ENCODE peak calls at places on chromosomes 6 and 20, in seven cellular contexts. Y, D, T, W, G, Q and C are unnamed samples.

GRCh38 chr20:10218536-10219451 is at the start of gene SNAP25:
- DNase-seq in Y (no peak), D (peak; percentile 73), T (peak; percentile 54), W (peak; percentile 87), G (no peak), Q (peak; percentile 88), C (peak; percentile 11)

GRCh38 chr6:30646450-30647038 is 389 bp upstream of the C6orf136 start:
- DNase-seq in Y (no peak), D (peak; percentile 59), T (no peak), W (peak; percentile 47), G (no peak), Q (peak; percentile 45), C (no peak)

GRCh38 chr6:43269273-43270007 is 26.2 kb downstream of the TTBK1 start:
- DNase-seq in Y (no peak), D (peak; percentile 91), T (no peak), W (no peak), G (no peak), Q (no peak), C (no peak)

GRCh38 chr20:53579581-53580375 is 13.9 kb downstream of the ZNF217 start:
- DNase-seq in Y (no peak), D (no peak), T (no peak), W (no peak), G (peak; percentile 99), Q (no peak), C (peak; percentile 60)

GRCh38 chr6:82364087-82365010 is 732 bp downstream of the TPBG start:
- DNase-seq in Y (no peak), D (no peak), T (peak; percentile 54), W (peak; percentile 83), G (no peak), Q (peak; percentile 71), C (peak; percentile 78)

GRCh38 chr6:73521351-73522254 is 771 bp upstream of the EEF1A1 start:
- DNase-seq in Y (no peak), D (peak; percentile 62), T (no peak), W (peak; percentile 91), G (peak; percentile 69), Q (peak; percentile 83), C (peak; percentile 63)

GRCh38 chr6:89853068-89853467 is 23.4 kb downstream of the CASP8AP2 start:
- DNase-seq in Y (no peak), D (no peak), T (no peak), W (no peak), G (no peak), Q (no peak), C (no peak)

GRCh38 chr20:48604936-48605335 is 222.9 kb downstream of the PREX1 start:
- DNase-seq in Y (no peak), D (no peak), T (no peak), W (no peak), G (no peak), Q (no peak), C (no peak)

GRCh38 chr6:14732226-14732844 is 513.5 kb upstream of the JARID2 start:
- DNase-seq in Y (no peak), D (no peak), T (no peak), W (no peak), G (no peak), Q (no peak), C (no peak)

GRCh38 chr6:112579601-112580000 is 232.5 kb downstream of the RFPL4B start:
- DNase-seq in Y (no peak), D (no peak), T (no peak), W (no peak), G (no peak), Q (no peak), C (no peak)

GRCh38 chr20:50138479-50139393 is 14.8 kb downstream of the PEDS1 start:
- DNase-seq in Y (no peak), D (no peak), T (no peak), W (no peak), G (peak; percentile 73), Q (no peak), C (no peak)

GRCh38 chr20:32400476-32400875 is 42.3 kb downstream of the ASXL1 start:
- DNase-seq in Y (no peak), D (no peak), T (no peak), W (no peak), G (no peak), Q (no peak), C (no peak)

GRCh38 chr6:43772571-43773049 is 2.6 kb downstream of the VEGFA start:
- DNase-seq in Y (no peak), D (peak; percentile 57), T (no peak), W (no peak), G (peak; percentile 49), Q (peak; percentile 58), C (peak; percentile 45)

GRCh38 chr6:145453376-145453775 is 281.9 kb downstream of the EPM2A start:
- DNase-seq in Y (no peak), D (no peak), T (peak; percentile 12), W (no peak), G (no peak), Q (peak; percentile 9), C (no peak)

GRCh38 chr6:111478064-111478476 is 4.9 kb downstream of the REV3L start:
- DNase-seq in Y (no peak), D (no peak), T (no peak), W (no peak), G (peak; percentile 28), Q (no peak), C (no peak)

GRCh38 chr6:2893276-2893675 is 9.8 kb downstream of the SERPINB9 start:
- DNase-seq in Y (no peak), D (no peak), T (no peak), W (no peak), G (no peak), Q (no peak), C (no peak)

GRCh38 chr6:2895072-2895471 is 8.0 kb downstream of the SERPINB9 start:
- DNase-seq in Y (no peak), D (no peak), T (no peak), W (no peak), G (no peak), Q (no peak), C (no peak)

GRCh38 chr6:2896741-2897140 is 6.4 kb downstream of the SERPINB9 start:
- DNase-seq in Y (no peak), D (no peak), T (no peak), W (no peak), G (no peak), Q (no peak), C (no peak)

GRCh38 chr6:2890981-2891767 is 11.9 kb downstream of the SERPINB9 start:
- DNase-seq in Y (no peak), D (no peak), T (no peak), W (no peak), G (no peak), Q (no peak), C (no peak)

DNA sequence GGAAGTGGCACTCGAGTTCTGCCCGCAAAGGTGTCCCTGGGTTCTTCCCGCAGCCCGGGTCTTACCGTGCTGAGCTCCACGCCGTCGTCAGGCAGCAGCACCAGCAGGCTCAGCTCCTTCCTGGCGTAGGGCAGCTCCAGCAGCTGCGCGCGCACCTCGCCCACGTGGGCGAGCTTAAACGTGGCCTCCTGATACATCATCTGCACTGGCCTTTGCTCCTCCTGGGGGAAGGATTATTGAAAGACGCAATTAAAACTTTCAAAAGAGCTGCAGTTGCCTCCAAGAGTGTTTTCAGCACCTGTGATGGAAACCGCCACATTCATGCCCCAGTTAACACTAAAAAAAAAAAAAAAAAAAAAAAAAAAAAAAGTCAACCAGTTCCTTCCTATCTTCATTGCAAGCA is 11.3 kb downstream of the SERPINB9 start:
- DNase-seq in Y (peak; percentile 89), D (no peak), T (no peak), W (no peak), G (no peak), Q (no peak), C (no peak)
- TF ChIP-seq JUND in Y (no peak), D (no peak), T (no peak), W (no peak), G (no peak), Q (no peak), C (no peak)

GRCh38 chr20:60857708-60858107 is 394.4 kb upstream of the CDH4 start:
- DNase-seq in Y (no peak), D (no peak), T (no peak), W (no peak), G (no peak), Q (no peak), C (no peak)

GRCh38 chr20:60851826-60852704 is 400.0 kb upstream of the CDH4 start:
- DNase-seq in Y (no peak), D (no peak), T (no peak), W (peak; percentile 72), G (peak; percentile 8), Q (peak; percentile 28), C (no peak)
- TF ChIP-seq JUND in Y (no peak), D (no peak), T (no peak), W (no peak), G (no peak), Q (no peak), C (no peak)

DNA sequence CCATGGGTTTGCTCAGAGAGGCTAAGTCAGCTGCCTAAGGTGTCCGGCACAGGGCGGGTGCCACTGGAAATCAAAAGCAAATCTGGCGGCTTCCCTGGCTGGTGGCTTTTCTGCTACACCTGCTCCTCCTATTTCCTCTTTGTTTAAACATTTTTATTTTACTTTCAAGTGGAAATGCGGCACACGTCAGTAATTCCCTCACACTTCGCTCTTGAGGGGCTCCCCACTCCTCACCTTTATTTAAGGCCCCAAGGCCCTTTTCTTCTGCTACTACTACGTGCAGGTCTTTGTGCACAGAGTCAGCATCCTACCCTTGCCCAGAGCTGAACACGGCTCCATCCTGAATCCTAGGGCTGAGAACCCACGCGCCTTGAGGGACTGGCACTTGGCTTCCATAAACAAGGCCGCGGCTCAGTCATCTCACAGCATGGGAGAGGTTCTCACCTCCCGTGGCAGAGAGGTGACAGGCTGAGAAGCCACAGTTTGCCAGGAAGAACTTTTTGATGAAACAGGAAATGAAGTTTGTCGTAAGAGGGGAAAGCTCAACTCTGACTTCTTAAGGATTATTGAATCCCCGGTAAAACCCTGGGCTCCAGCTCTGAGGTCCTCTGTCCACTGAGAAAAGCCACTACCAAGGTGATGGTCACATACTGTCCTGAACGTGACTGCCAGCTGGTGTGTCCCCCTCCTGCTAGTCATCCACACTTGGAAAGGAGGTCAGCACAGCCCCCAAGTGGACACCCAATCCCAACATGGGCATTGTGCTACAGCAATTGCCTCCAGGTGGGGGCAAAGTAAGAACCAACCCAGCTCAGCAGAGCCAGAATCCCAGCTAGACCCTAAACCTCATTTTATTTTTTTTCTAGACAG is 48.0 kb downstream of the NFATC2 start:
- DNase-seq in Y (no peak), D (no peak), T (no peak), W (no peak), G (no peak), Q (no peak), C (no peak)
- TF ChIP-seq JUND in Y (no peak), D (no peak), T (no peak), W (no peak), G (no peak), Q (no peak), C (no peak)

DNA sequence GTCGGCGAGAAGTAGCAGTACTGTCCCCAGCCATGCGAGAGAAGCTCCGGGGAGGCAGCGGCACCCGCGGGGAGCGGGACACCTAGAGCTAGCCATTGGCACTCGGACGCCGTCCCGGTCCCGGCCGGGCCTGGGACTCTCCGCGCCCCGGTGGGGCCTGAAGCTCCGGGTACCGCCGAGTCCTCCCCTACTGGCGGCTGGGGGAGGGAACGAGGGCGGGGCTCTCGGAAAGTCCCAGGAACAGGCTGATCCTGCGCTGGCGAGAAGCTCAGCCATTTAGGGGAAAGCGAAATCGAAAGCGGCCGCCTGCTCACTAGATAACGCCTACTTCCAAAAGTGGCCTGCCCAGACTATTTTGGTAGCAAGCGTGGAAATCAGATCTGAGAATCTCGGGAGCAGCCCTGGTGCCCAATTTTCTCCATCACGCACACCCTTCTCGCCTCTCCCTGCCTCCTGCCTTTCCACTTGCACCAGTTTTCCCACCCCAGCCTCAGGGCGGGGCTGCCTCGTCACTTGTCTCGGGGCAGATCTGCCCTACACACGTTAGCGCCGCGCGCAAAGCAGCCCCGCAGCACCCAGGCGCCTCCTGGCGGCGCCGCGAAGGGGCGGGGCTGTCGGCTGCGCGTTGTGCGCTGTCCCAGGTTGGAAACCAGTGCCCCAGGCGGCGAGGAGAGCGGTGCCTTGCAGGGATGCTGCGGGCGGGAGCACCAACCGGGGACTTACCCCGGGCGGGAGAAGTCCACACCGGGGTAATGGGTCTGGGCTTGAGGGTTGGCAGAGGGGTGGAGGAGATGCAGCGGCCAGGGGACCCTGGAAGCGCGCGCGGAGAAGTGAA is at the start of the genes PSMB9 and TAP1:
- DNase-seq in Y (peak; percentile 89), D (peak; percentile 95), T (peak; percentile 88), W (peak; percentile 91), G (peak; percentile 88), Q (peak; percentile 87), C (peak; percentile 96)
- TF ChIP-seq JUND in Y (no peak), D (peak; percentile 68), T (no peak), W (no peak), G (no peak), Q (no peak), C (no peak)